ENCODE peak calls at places on chromosome 19, in six cellular contexts. Q, H, A, T, L and W are unnamed samples.

GRCh38 chr19:53849237-53849676 is 18.4 kb upstream of the MYADM start:
- DNase-seq in Q (no peak), H (no peak), A (no peak), T (peak), L (no peak), W (no peak)

GRCh38 chr19:7705387-7706187 is 3.7 kb upstream of the FCER2 start:
- DNase-seq in Q (peak), H (no peak), A (no peak), T (no peak), L (no peak), W (no peak)

GRCh38 chr19:3893509-3894179 is 13.2 kb downstream of the ATCAY start:
- DNase-seq in Q (no peak), H (no peak), A (no peak), T (no peak), L (no peak), W (no peak)

GRCh38 chr19:35063940-35064818 is 22.7 kb downstream of the HPN start:
- DNase-seq in Q (no peak), H (no peak), A (no peak), T (peak), L (no peak), W (no peak)

GRCh38 chr19:8050274-8051096 is 2.1 kb upstream of the CCL25 start:
- DNase-seq in Q (peak), H (peak), A (peak), T (peak), L (peak), W (peak)

GRCh38 chr19:51739466-51740213 is 12.0 kb downstream of the FPR1 start:
- DNase-seq in Q (no peak), H (no peak), A (no peak), T (no peak), L (no peak), W (no peak)

GRCh38 chr19:33391631-33392249 is 18.2 kb downstream of the CEBPG start:
- DNase-seq in Q (no peak), H (no peak), A (peak), T (no peak), L (no peak), W (no peak)

GRCh38 chr19:50838239-50838638 is 4.9 kb upstream of the KLK15 start:
- DNase-seq in Q (no peak), H (no peak), A (no peak), T (peak), L (no peak), W (no peak)

GRCh38 chr19:23440791-23441190 is 45.5 kb upstream of the ZNF91 start:
- DNase-seq in Q (no peak), H (no peak), A (no peak), T (peak), L (no peak), W (no peak)

GRCh38 chr19:55640577-55641375 is at the start of gene ZNF580:
- DNase-seq in Q (peak), H (no peak), A (peak), T (peak), L (no peak), W (no peak)

GRCh38 chr19:41537789-41538188 is 38.2 kb upstream of the CEACAM21 start:
- DNase-seq in Q (no peak), H (no peak), A (no peak), T (peak), L (no peak), W (no peak)

GRCh38 chr19:50969413-50969760 is at the start of gene KLK6:
- DNase-seq in Q (no peak), H (no peak), A (peak), T (no peak), L (no peak), W (no peak)

GRCh38 chr19:50500753-50501151 is 10.2 kb downstream of the JOSD2 start:
- DNase-seq in Q (no peak), H (no peak), A (no peak), T (no peak), L (no peak), W (no peak)

GRCh38 chr19:44800461-44800860 is 8.4 kb upstream of the BCAM start:
- DNase-seq in Q (peak), H (peak), A (peak), T (peak), L (peak), W (peak)

GRCh38 chr19:42115219-42115618 is 17.0 kb downstream of the POU2F2 start:
- DNase-seq in Q (no peak), H (no peak), A (no peak), T (peak), L (no peak), W (no peak)

GRCh38 chr19:11692127-11692790 is 46.5 kb downstream of the ZNF823 start:
- DNase-seq in Q (no peak), H (no peak), A (no peak), T (no peak), L (no peak), W (no peak)

GRCh38 chr19:35449347-35450043 is 1.4 kb downstream of the FFAR2 start:
- DNase-seq in Q (no peak), H (no peak), A (peak), T (no peak), L (no peak), W (no peak)

GRCh38 chr19:33040994-33041827 is 23.5 kb downstream of the RHPN2 start:
- DNase-seq in Q (peak), H (no peak), A (peak), T (peak), L (no peak), W (no peak)

GRCh38 chr19:48738557-48739399 is 1.6 kb downstream of the RASIP1 start:
- DNase-seq in Q (peak), H (peak), A (peak), T (peak), L (peak), W (no peak)

GRCh38 chr19:45400192-45400591 is 4.7 kb downstream of the PPP1R13L start:
- DNase-seq in Q (no peak), H (no peak), A (no peak), T (no peak), L (no peak), W (no peak)

GRCh38 chr19:14434157-14434501 is 1.0 kb downstream of the PKN1 start:
- DNase-seq in Q (peak), H (no peak), A (no peak), T (no peak), L (no peak), W (no peak)

GRCh38 chr19:14433454-14434156 is 499 bp downstream of the PKN1 start:
- DNase-seq in Q (peak), H (no peak), A (no peak), T (no peak), L (no peak), W (no peak)

GRCh38 chr19:14434543-14435319 is 1.6 kb downstream of the PKN1 start:
- DNase-seq in Q (peak), H (peak), A (no peak), T (peak), L (no peak), W (no peak)

GRCh38 chr19:14430712-14431111 is 2.4 kb upstream of the PKN1 start:
- DNase-seq in Q (no peak), H (no peak), A (no peak), T (no peak), L (no peak), W (no peak)

GRCh38 chr19:14432817-14433453 is at the start of gene PKN1:
- DNase-seq in Q (peak), H (no peak), A (no peak), T (peak), L (no peak), W (no peak)
- H3K27ac ChIP-seq in Q (peak), H (peak), A (peak), T (no peak), L (no peak), W (no peak)

GRCh38 chr19:15897738-15898276 is at the start of gene CYP4F2:
- DNase-seq in Q (peak), H (no peak), A (no peak), T (no peak), L (no peak), W (no peak)

GRCh38 chr19:15893498-15893897 is 4.4 kb downstream of the CYP4F2 start:
- DNase-seq in Q (peak), H (no peak), A (no peak), T (no peak), L (no peak), W (no peak)

GRCh38 chr19:15897026-15897737 is 692 bp downstream of the CYP4F2 start:
- DNase-seq in Q (no peak), H (no peak), A (no peak), T (no peak), L (no peak), W (no peak)

GRCh38 chr19:15894359-15894758 is 3.5 kb downstream of the CYP4F2 start:
- DNase-seq in Q (no peak), H (no peak), A (no peak), T (no peak), L (no peak), W (no peak)

DNA sequence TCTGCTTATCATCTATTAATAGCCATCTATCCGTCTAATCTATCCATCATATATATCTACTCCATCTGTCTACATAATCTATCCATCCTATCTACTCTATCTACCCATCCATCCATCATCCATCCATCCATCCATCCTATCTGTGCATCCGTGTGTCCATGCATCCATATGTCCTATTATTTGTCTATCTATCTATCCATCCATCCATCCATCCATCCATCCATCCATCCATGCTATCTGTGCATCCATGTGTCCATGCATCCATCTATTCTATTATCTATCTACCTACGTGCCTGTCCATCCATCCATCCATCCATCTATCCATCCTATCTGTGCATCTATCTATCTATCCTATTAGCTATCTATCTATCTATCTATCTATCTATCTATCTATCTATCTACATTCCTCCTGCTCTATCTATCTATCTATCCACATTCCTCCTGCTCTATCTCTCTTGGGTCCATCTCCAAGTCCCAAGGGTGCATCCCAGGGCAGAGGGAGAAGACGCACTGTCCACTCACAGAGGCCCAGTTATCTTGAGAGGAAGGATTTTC is 1.9 kb downstream of the CYP4F2 start:
- DNase-seq in Q (no peak), H (no peak), A (no peak), T (no peak), L (no peak), W (no peak)
- H3K27ac ChIP-seq in Q (no peak), H (no peak), A (no peak), T (no peak), L (no peak), W (no peak)

GRCh38 chr19:38071647-38072046 is 152.4 kb downstream of the DPF1 start:
- DNase-seq in Q (no peak), H (no peak), A (no peak), T (no peak), L (no peak), W (no peak)

GRCh38 chr19:38073806-38074685 is 150.0 kb downstream of the DPF1 start:
- DNase-seq in Q (no peak), H (no peak), A (no peak), T (no peak), L (peak), W (no peak)

GRCh38 chr19:38072776-38073411 is 151.1 kb downstream of the DPF1 start:
- DNase-seq in Q (no peak), H (no peak), A (no peak), T (peak), L (no peak), W (no peak)

GRCh38 chr19:38068851-38069250 is 155.2 kb downstream of the DPF1 start:
- DNase-seq in Q (no peak), H (no peak), A (no peak), T (no peak), L (no peak), W (no peak)

DNA sequence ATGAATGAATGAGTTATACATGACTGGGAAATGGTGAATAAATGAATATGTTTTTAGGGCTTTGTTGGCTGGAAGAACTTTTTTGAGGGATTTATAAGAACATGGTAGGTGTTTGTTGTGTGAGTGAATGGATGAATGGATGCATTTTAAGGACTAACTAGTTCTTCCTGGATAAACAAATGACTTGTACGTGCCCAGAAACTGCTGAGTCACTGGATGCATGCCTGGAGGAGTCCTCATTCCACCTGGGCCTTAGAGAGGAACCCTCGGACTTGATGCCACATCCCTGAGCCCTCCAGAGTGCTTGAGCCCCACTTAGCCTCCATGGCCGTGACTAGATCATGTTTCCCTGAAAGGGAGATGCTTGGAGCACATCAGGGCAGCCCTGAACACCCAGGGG is 153.4 kb downstream of the DPF1 start:
- DNase-seq in Q (no peak), H (no peak), A (no peak), T (peak), L (no peak), W (peak)
- H3K27ac ChIP-seq in Q (no peak), H (no peak), A (no peak), T (no peak), L (no peak), W (peak)

DNA sequence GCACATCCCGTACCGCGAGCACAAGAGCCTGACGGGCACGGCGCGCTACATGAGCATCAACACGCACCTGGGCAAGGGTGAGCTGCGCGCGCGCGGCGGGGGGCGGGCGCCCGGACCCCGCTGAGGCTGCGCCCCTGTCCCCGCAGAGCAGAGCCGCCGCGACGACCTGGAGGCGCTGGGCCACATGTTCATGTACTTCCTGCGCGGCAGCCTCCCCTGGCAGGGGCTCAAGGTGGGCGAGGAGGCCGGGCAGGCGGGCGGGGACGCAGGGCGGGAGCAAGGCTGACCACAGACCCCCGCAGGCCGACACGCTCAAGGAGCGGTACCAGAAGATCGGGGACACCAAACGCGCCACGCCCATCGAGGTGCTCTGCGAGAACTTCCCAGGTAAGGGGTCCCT is 36.5 kb downstream of the BTBD2 start:
- DNase-seq in Q (no peak), H (no peak), A (no peak), T (no peak), L (no peak), W (no peak)
- H3K27ac ChIP-seq in Q (no peak), H (no peak), A (no peak), T (no peak), L (no peak), W (no peak)

DNA sequence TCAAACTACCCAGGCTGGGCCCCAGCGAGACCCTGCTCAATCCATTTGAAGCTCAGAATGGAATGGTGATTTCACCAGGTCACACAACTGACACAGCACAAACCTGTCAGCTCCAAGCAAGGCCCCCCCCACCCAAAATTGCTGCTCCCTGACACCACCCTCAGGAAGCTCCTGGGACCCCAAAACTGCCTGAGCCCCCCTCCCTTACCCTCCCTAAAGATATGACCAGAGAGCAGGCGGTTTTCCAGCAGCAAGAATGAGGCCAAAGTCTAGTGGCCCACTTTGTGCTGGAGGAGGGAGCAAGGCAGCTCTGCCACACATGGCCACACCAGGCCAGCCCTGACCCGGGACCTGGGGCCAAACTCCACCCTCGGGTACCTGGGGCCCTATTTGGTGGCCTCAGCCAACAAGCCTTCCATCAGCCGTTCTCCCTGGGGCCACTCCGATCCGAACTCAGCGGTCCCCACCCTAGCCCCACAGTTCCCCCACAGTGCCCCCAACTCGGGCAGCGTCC is 2.3 kb downstream of the NR2F6 start:
- DNase-seq in Q (peak), H (no peak), A (no peak), T (no peak), L (no peak), W (no peak)
- H3K27ac ChIP-seq in Q (peak), H (peak), A (peak), T (peak), L (no peak), W (no peak)

GRCh38 chr19:46639356-46640061 is 3.5 kb upstream of the GNG8 start:
- DNase-seq in Q (peak), H (no peak), A (no peak), T (peak), L (no peak), W (no peak)
- H3K27ac ChIP-seq in Q (peak), H (peak), A (peak), T (peak), L (no peak), W (peak)